ENCODE peak calls at places on chromosomes 6 and 20, in nine cellular contexts. N, L, C, U, A, Q, S, D and Z are unnamed samples.

GRCh38 chr6:137240168-137240567 is 21.0 kb upstream of the IFNGR1 start:
- DNase-seq in N (no peak), L (no peak), C (peak), U (peak), A (peak), Q (peak), S (no peak), D (no peak), Z (no peak)

GRCh38 chr20:50561379-50562078 is 51.3 kb downstream of the PTPN1 start:
- DNase-seq in N (no peak), L (no peak), C (no peak), U (no peak), A (peak), Q (no peak), S (no peak), D (no peak), Z (peak)

GRCh38 chr6:43627008-43627825 is 1.8 kb downstream of the GTPBP2 start:
- DNase-seq in N (peak), L (peak), C (peak), U (peak), A (peak), Q (peak), S (no peak), D (peak), Z (peak)

GRCh38 chr6:145238787-145239186 is 496.5 kb downstream of the EPM2A start:
- DNase-seq in N (no peak), L (no peak), C (no peak), U (no peak), A (no peak), Q (no peak), S (no peak), D (no peak), Z (no peak)

GRCh38 chr6:142395768-142396231 is 94.0 kb downstream of the ADGRG6 start:
- DNase-seq in N (no peak), L (no peak), C (no peak), U (no peak), A (no peak), Q (no peak), S (no peak), D (peak), Z (no peak)

GRCh38 chr20:38542994-38543906 is 37.7 kb upstream of the ADIG start:
- DNase-seq in N (no peak), L (no peak), C (no peak), U (no peak), A (no peak), Q (no peak), S (no peak), D (no peak), Z (no peak)

GRCh38 chr20:43722153-43722505 is 4.7 kb downstream of the GTSF1L start:
- DNase-seq in N (no peak), L (no peak), C (no peak), U (no peak), A (no peak), Q (no peak), S (no peak), D (no peak), Z (no peak)

GRCh38 chr6:159098636-159099106 is 53.9 kb upstream of the TAGAP start:
- DNase-seq in N (no peak), L (no peak), C (no peak), U (no peak), A (no peak), Q (no peak), S (no peak), D (no peak), Z (no peak)

GRCh38 chr6:2659882-2660281 is 90.8 kb downstream of the MYLK4 start:
- DNase-seq in N (no peak), L (no peak), C (no peak), U (no peak), A (no peak), Q (no peak), S (no peak), D (no peak), Z (peak)

GRCh38 chr20:51735728-51736600 is 32.2 kb downstream of the ATP9A start:
- DNase-seq in N (no peak), L (no peak), C (no peak), U (peak), A (no peak), Q (no peak), S (no peak), D (no peak), Z (no peak)

GRCh38 chr6:97094376-97094775 is 169.8 kb downstream of the KLHL32 start:
- DNase-seq in N (no peak), L (no peak), C (no peak), U (no peak), A (no peak), Q (no peak), S (no peak), D (no peak), Z (no peak)
- TF ChIP-seq EP300 in N (no peak), L (no peak), C (no peak), U (no peak), A (no peak), Q (no peak), S (no peak), D (no peak), Z (no peak)

GRCh38 chr6:127022297-127022696 is 96.2 kb upstream of the RSPO3 start:
- DNase-seq in N (peak), L (peak), C (peak), U (peak), A (peak), Q (no peak), S (no peak), D (no peak), Z (no peak)
- TF ChIP-seq EP300 in N (no peak), L (no peak), C (no peak), U (no peak), A (no peak), Q (no peak), S (no peak), D (no peak), Z (no peak)

GRCh38 chr6:32070814-32071466 is 32.7 kb downstream of the CYP21A2 start:
- DNase-seq in N (no peak), L (no peak), C (no peak), U (no peak), A (peak), Q (peak), S (no peak), D (no peak), Z (no peak)
- TF ChIP-seq EP300 in N (no peak), L (no peak), C (no peak), U (no peak), A (no peak), Q (no peak), S (no peak), D (no peak), Z (no peak)

GRCh38 chr6:25640446-25640845 is 11.6 kb upstream of the SCGN start:
- DNase-seq in N (no peak), L (no peak), C (peak), U (no peak), A (no peak), Q (no peak), S (no peak), D (no peak), Z (no peak)

GRCh38 chr6:25635886-25636317 is 16.1 kb upstream of the SCGN start:
- DNase-seq in N (no peak), L (no peak), C (peak), U (peak), A (no peak), Q (no peak), S (no peak), D (no peak), Z (no peak)

GRCh38 chr6:25639653-25640052 is 12.4 kb upstream of the SCGN start:
- DNase-seq in N (no peak), L (no peak), C (no peak), U (no peak), A (no peak), Q (no peak), S (no peak), D (no peak), Z (no peak)

GRCh38 chr6:25637946-25638345 is 14.1 kb upstream of the SCGN start:
- DNase-seq in N (no peak), L (no peak), C (peak), U (peak), A (no peak), Q (no peak), S (no peak), D (no peak), Z (no peak)

DNA sequence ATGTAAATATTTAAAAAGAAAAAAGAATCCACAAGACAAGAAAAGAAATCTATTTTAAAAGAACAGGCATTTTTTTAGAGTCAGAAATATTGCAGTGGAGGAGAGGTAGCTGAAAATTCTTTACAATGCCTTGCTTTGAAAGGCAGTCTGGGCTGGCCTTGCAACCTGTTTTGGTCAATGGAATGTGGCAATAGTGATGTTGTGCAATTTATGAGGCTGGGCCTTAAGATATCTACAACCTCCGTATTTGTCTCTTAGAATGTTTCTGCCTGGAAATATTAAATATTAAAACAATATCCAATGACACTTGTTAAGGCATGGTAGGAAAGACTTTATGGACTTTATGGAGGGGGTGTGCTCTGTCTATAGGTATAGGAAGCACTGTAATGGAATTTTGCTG is 14.8 kb upstream of the SCGN start:
- DNase-seq in N (no peak), L (no peak), C (peak), U (no peak), A (no peak), Q (no peak), S (no peak), D (no peak), Z (no peak)
- TF ChIP-seq EP300 in N (no peak), L (no peak), C (no peak), U (no peak), A (no peak), Q (no peak), S (no peak), D (no peak), Z (no peak)

GRCh38 chr20:32116079-32116521 is 6.6 kb downstream of the TM9SF4 start:
- DNase-seq in N (no peak), L (no peak), C (no peak), U (no peak), A (no peak), Q (no peak), S (no peak), D (no peak), Z (no peak)
- TF ChIP-seq EP300 in N (no peak), L (no peak), C (no peak), U (no peak), A (no peak), Q (no peak), S (no peak), D (no peak), Z (no peak)

DNA sequence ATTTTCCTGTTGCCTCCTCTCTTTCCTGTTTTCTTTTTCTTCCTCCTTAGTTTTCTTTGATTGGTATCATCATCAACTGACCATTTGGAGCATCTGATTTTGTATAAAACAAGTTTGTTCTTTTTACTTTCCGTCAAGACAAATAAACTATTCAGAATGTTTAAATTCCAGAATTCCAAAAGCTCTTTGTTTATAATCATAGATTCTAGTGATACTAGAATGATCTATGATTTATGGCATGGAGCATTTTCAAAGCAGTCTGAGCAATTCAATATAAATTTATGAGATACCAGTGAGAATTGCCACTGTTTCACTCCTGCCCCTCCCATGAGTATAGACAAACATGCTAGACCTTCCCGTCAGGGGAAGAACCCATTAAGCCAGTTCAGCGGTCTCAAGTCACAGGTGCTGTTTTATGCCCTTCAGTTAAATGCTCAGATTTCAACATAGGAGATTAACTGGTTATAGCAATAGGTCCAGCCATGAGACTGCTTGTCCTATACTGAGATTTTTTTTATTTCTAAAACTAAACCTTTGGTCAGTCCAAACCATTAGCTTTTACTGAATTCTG is 60.7 kb downstream of the GRIK2 start:
- DNase-seq in N (no peak), L (no peak), C (no peak), U (peak), A (no peak), Q (no peak), S (no peak), D (no peak), Z (no peak)
- TF ChIP-seq EP300 in N (no peak), L (no peak), C (no peak), U (no peak), A (no peak), Q (no peak), S (no peak), D (no peak), Z (no peak)